ENCODE peak calls at places on chromosomes 11 and 22, in four cellular contexts. H is KBM-7, S is choroid plexus epithelial cell, T is AG08396. R is an unnamed sample.

GRCh38 chr11:119803726-119804294 is 74.8 kb upstream of the NECTIN1 start:
- DNase-seq in H (no peak), S (no peak), T (no peak), R (no peak)

GRCh38 chr11:36249271-36249670 is 40.0 kb downstream of the COMMD9 start:
- DNase-seq in H (no peak), S (peak), T (peak), R (peak)

GRCh38 chr11:11396290-11397042 is 43.4 kb upstream of the CSNK2A3 start:
- DNase-seq in H (no peak), S (peak), T (peak), R (peak)

GRCh38 chr11:92152245-92152644 is 72.4 kb upstream of the FAT3 start:
- DNase-seq in H (no peak), S (no peak), T (no peak), R (no peak)

GRCh38 chr11:89457190-89457589 is 34.0 kb downstream of the NOX4 start:
- DNase-seq in H (no peak), S (no peak), T (no peak), R (no peak)

GRCh38 chr11:63917685-63918523 is 940 bp upstream of the RCOR2 start:
- DNase-seq in H (no peak), S (peak), T (peak), R (no peak)

GRCh38 chr11:70233511-70233919 is 30.4 kb downstream of the FADD start:
- DNase-seq in H (no peak), S (peak), T (peak), R (peak)

GRCh38 chr11:117219001-117219400 is 12.9 kb downstream of the PCSK7 start:
- DNase-seq in H (no peak), S (no peak), T (no peak), R (no peak)

GRCh38 chr22:42754658-42755057 is 34.0 kb upstream of the A4GALT start:
- DNase-seq in H (no peak), S (no peak), T (peak), R (peak)

GRCh38 chr22:22090650-22091399 is 108.2 kb upstream of the TOP3B start:
- DNase-seq in H (no peak), S (no peak), T (no peak), R (no peak)

GRCh38 chr11:120706257-120706656 is 194.7 kb downstream of the GRIK4 start:
- DNase-seq in H (no peak), S (no peak), T (no peak), R (no peak)

GRCh38 chr11:77147668-77148321 is 19.7 kb downstream of the MYO7A start:
- DNase-seq in H (no peak), S (peak), T (no peak), R (peak)

GRCh38 chr11:62004473-62004872 is 37.0 kb upstream of the FTH1 start:
- DNase-seq in H (no peak), S (peak), T (peak), R (peak)

GRCh38 chr11:10076458-10077141 is 217.4 kb downstream of the SBF2 start:
- DNase-seq in H (peak), S (peak), T (peak), R (peak)

GRCh38 chr11:13332124-13332523 is 54.5 kb downstream of the BMAL1 start:
- DNase-seq in H (no peak), S (no peak), T (no peak), R (no peak)

GRCh38 chr11:129048911-129049310 is 106.2 kb upstream of the TP53AIP1 start:
- DNase-seq in H (no peak), S (no peak), T (no peak), R (no peak)

GRCh38 chr22:32723632-32724031 is 77.9 kb upstream of the TIMP3 start:
- DNase-seq in H (peak), S (peak), T (peak), R (peak)

GRCh38 chr11:705646-706438 is at the start of gene EPS8L2:
- DNase-seq in H (no peak), S (no peak), T (no peak), R (no peak)

GRCh38 chr11:6695377-6695776 is 12.2 kb upstream of the MRPL17 start:
- DNase-seq in H (no peak), S (peak), T (peak), R (peak)